ENCODE peak calls at places on chromosomes 3 and 15, in five cellular contexts. A, E, B, V and R are unnamed samples.

GRCh38 chr3:33246786-33247185 is 28.2 kb upstream of the SUSD5 start:
- DNase-seq in A (no peak), E (no peak), B (no peak), V (no peak), R (no peak)

GRCh38 chr3:152842423-152842822 is 7.5 kb downstream of the P2RY1 start:
- DNase-seq in A (no peak), B (no peak), V (no peak), E (no peak), R (no peak)

GRCh38 chr15:72737723-72738122 is 45.8 kb downstream of the ADPGK start:
- DNase-seq in V (peak), B (no peak), A (no peak), E (no peak), R (no peak)

GRCh38 chr3:161552984-161553383 is 56.4 kb downstream of the OTOL1 start:
- DNase-seq in E (no peak), A (no peak), B (no peak), V (no peak), R (no peak)

GRCh38 chr3:12489832-12490231 is 5.6 kb downstream of the TSEN2 start:
- DNase-seq in E (no peak), V (no peak), A (no peak), B (no peak), R (no peak)

GRCh38 chr3:195692361-195692700 is 28.4 kb upstream of the MUC20 start:
- DNase-seq in V (no peak), B (no peak), E (no peak), A (no peak), R (no peak)

GRCh38 chr3:101884776-101885175 is 35.5 kb downstream of the NFKBIZ start:
- DNase-seq in A (no peak), B (no peak), V (peak), E (no peak), R (no peak)

GRCh38 chr3:63966871-63967270 is 54.7 kb upstream of the SCAANT1 start:
- DNase-seq in B (no peak), V (peak), E (no peak), A (no peak), R (no peak)

GRCh38 chr15:76150508-76150907 is 90.7 kb downstream of the TMEM266 start:
- DNase-seq in B (no peak), E (no peak), A (no peak), V (no peak), R (no peak)

GRCh38 chr3:85667744-85668143 is 709.0 kb downstream of the CADM2 start:
- DNase-seq in E (no peak), A (no peak), B (no peak), V (no peak), R (no peak)

GRCh38 chr3:113791381-113791780 is 44.5 kb downstream of the ATP6V1A start:
- DNase-seq in E (no peak), B (no peak), V (no peak), A (no peak), R (no peak)

GRCh38 chr15:61639491-61639890 is 410.4 kb upstream of the RORA start:
- DNase-seq in V (peak), E (no peak), A (no peak), B (no peak), R (no peak)

GRCh38 chr3:131735121-131735520 is 232.3 kb upstream of the MRPL3 start:
- DNase-seq in A (no peak), E (no peak), B (no peak), V (peak), R (no peak)